ENCODE peak calls at places on chromosomes 12 and 14, in nine cellular contexts. A, C, Q, J, H, E, Y, Z and L are unnamed samples.

GRCh38 chr14:58152569-58152857 is 500 bp upstream of the ARMH4 start:
- DNase-seq in A (no peak), C (no peak), Q (no peak), J (no peak), H (no peak), E (no peak), Y (no peak), Z (no peak), L (no peak)

GRCh38 chr12:122867701-122868461 is 28.0 kb downstream of the VPS37B start:
- DNase-seq in A (peak; percentile 67), C (no peak), Q (no peak), J (no peak), H (no peak), E (no peak), Y (peak; percentile 70), Z (peak; percentile 74), L (no peak)

GRCh38 chr14:91140672-91141071 is 26.8 kb downstream of the DGLUCY start:
- DNase-seq in A (peak; percentile 62), C (peak; percentile 28), Q (no peak), J (no peak), H (peak; percentile 22), E (peak; percentile 25), Y (no peak), Z (peak; percentile 63), L (peak; percentile 36)

GRCh38 chr14:78253986-78254385 is 83.8 kb downstream of the NRXN3 start:
- DNase-seq in A (no peak), C (no peak), Q (no peak), J (peak; percentile 90), H (peak; percentile 71), E (no peak), Y (no peak), Z (no peak), L (no peak)

GRCh38 chr12:28563286-28563685 is 373.0 kb downstream of the CCDC91 start:
- DNase-seq in A (no peak), C (no peak), Q (no peak), J (no peak), H (no peak), E (no peak), Y (no peak), Z (no peak), L (no peak)

GRCh38 chr14:101109981-101110728 is 206.6 kb upstream of the RTL1 start:
- DNase-seq in A (peak; percentile 14), C (no peak), Q (peak; percentile 10), J (no peak), H (no peak), E (no peak), Y (no peak), Z (no peak), L (no peak)

GRCh38 chr12:108129017-108129812 is at the start of gene WSCD2:
- DNase-seq in A (peak; percentile 84), C (peak; percentile 40), Q (no peak), J (peak; percentile 27), H (peak; percentile 1), E (no peak), Y (no peak), Z (peak; percentile 90), L (peak; percentile 6)

GRCh38 chr12:124547626-124548025 is 19.8 kb downstream of the NCOR2 start:
- DNase-seq in A (no peak), C (no peak), Q (no peak), J (no peak), H (no peak), E (no peak), Y (no peak), Z (no peak), L (no peak)

GRCh38 chr12:111024205-111024794 is 103.9 kb upstream of the MYL2 start:
- DNase-seq in A (peak; percentile 84), C (peak; percentile 12), Q (peak; percentile 1), J (peak; percentile 34), H (peak; percentile 6), E (peak; percentile 9), Y (peak; percentile 60), Z (peak; percentile 70), L (peak; percentile 6)

GRCh38 chr12:79143803-79144202 is 279.2 kb downstream of the SYT1 start:
- DNase-seq in A (no peak), C (no peak), Q (peak; percentile 11), J (no peak), H (no peak), E (no peak), Y (no peak), Z (no peak), L (no peak)

GRCh38 chr12:121576851-121577391 is 3.9 kb downstream of the KDM2B start:
- DNase-seq in A (no peak), C (no peak), Q (no peak), J (peak; percentile 95), H (peak; percentile 84), E (peak; percentile 87), Y (no peak), Z (peak; percentile 93), L (no peak)

GRCh38 chr12:117774986-117775775 is 193.6 kb downstream of the KSR2 start:
- DNase-seq in A (no peak), C (no peak), Q (no peak), J (no peak), H (peak; percentile 22), E (no peak), Y (no peak), Z (no peak), L (no peak)

GRCh38 chr12:50088577-50089335 is 3.6 kb downstream of the SMARCD1 start:
- DNase-seq in A (peak; percentile 61), C (peak; percentile 43), Q (peak; percentile 77), J (peak; percentile 55), H (peak; percentile 53), E (peak; percentile 60), Y (peak; percentile 81), Z (no peak), L (peak; percentile 22)

GRCh38 chr12:51663390-51663789 is 72.4 kb downstream of the SCN8A start:
- DNase-seq in A (no peak), C (no peak), Q (no peak), J (no peak), H (no peak), E (no peak), Y (no peak), Z (no peak), L (no peak)